ENCODE peak calls at places on chromosome 10, in five cellular contexts. S is aorta, K is GM03348, V is posterior cingulate gyrus, J is GM12864. Z is an unnamed sample.

GRCh38 chr10:47440207-47440606 is 43.7 kb downstream of the ANXA8 start:
- DNase-seq in K (no peak), J (no peak), S (no peak), V (no peak), Z (no peak)

GRCh38 chr10:126839094-126839761 is 66.0 kb upstream of the DOCK1 start:
- DNase-seq in K (no peak), J (no peak), V (peak; percentile 84), S (no peak), Z (peak; percentile 33)

GRCh38 chr10:22550732-22551131 is 163.6 kb downstream of the PIP4K2A start:
- DNase-seq in K (peak; percentile 36), J (no peak), S (no peak), V (no peak), Z (no peak)

GRCh38 chr10:132240156-132240555 is 53.4 kb downstream of the DPYSL4 start:
- DNase-seq in J (no peak), K (no peak), S (no peak), V (no peak), Z (no peak)

GRCh38 chr10:72335394-72336258 is 19.1 kb downstream of the DNAJB12 start:
- DNase-seq in S (peak; percentile 76), J (peak; percentile 52), K (no peak), V (no peak), Z (no peak)

GRCh38 chr10:110529596-110530011 is 31.9 kb downstream of the DUSP5 start:
- DNase-seq in V (no peak), K (no peak), J (peak; percentile 30), S (no peak), Z (no peak)

GRCh38 chr10:115093286-115093775 is at the start of gene ATRNL1:
- DNase-seq in S (peak; percentile 53), J (no peak), V (peak; percentile 39), K (peak; percentile 63), Z (peak; percentile 8)

GRCh38 chr10:12705943-12706342 is 295.6 kb downstream of the CCDC3 start:
- DNase-seq in V (no peak), K (no peak), S (no peak), J (no peak), Z (no peak)

GRCh38 chr10:12631787-12632562 is 282.6 kb downstream of the CAMK1D start:
- DNase-seq in S (no peak), V (no peak), K (no peak), J (no peak), Z (no peak)

GRCh38 chr10:93816123-93816747 is 58.5 kb downstream of the LGI1 start:
- DNase-seq in S (peak; percentile 72), K (peak; percentile 87), J (no peak), V (peak; percentile 66), Z (peak; percentile 74)

GRCh38 chr10:191703-192518 is 56.7 kb downstream of the ZMYND11 start:
- DNase-seq in K (peak; percentile 61), J (no peak), V (no peak), S (no peak), Z (no peak)

GRCh38 chr10:95815701-95816100 is 59.7 kb downstream of the ENTPD1 start:
- DNase-seq in V (no peak), K (no peak), J (no peak), S (no peak), Z (no peak)

GRCh38 chr10:60594476-60595051 is 183.7 kb upstream of the CDK1 start:
- DNase-seq in V (no peak), J (no peak), S (no peak), K (no peak), Z (no peak)

GRCh38 chr10:129940617-129941198 is 23.4 kb downstream of the EBF3 start:
- DNase-seq in V (no peak), K (no peak), S (no peak), J (no peak), Z (no peak)

GRCh38 chr10:11153245-11153644 is 135.6 kb downstream of the CELF2 start:
- DNase-seq in J (no peak), K (no peak), S (no peak), V (no peak), Z (no peak)

GRCh38 chr10:127925471-127926207 is 18.7 kb downstream of the PTPRE start:
- DNase-seq in V (no peak), S (no peak), K (no peak), J (no peak), Z (no peak)

GRCh38 chr10:15182541-15183207 is 14.2 kb upstream of the NMT2 start:
- DNase-seq in J (no peak), V (no peak), S (no peak), K (peak; percentile 57), Z (no peak)

GRCh38 chr10:14774214-14774580 is 500 bp downstream of the FAM107B start:
- DNase-seq in S (no peak), J (no peak), K (no peak), V (no peak), Z (no peak)

GRCh38 chr10:70649526-70649925 is 22.8 kb upstream of the ADAMTS14 start:
- DNase-seq in S (no peak), K (peak; percentile 64), V (no peak), J (no peak), Z (no peak)

GRCh38 chr10:88647216-88647615 is 17.0 kb upstream of the LIPF start:
- DNase-seq in S (no peak), V (no peak), K (no peak), J (no peak), Z (no peak)

GRCh38 chr10:129833988-129834387 is 130.1 kb downstream of the EBF3 start:
- DNase-seq in K (no peak), V (no peak), S (no peak), J (no peak), Z (no peak)

GRCh38 chr10:8407561-8408021 is 353.1 kb downstream of the GATA3 start:
- DNase-seq in J (no peak), K (no peak), S (no peak), V (no peak), Z (no peak)

GRCh38 chr10:48636901-48637300 is 32.0 kb upstream of the ARHGAP22 start:
- DNase-seq in K (no peak), J (no peak), V (no peak), S (no peak), Z (no peak)

GRCh38 chr10:84140036-84140379 is 699 bp downstream of the GHITM start:
- DNase-seq in S (no peak), V (no peak), K (peak; percentile 43), J (no peak), Z (peak; percentile 8)

GRCh38 chr10:5616046-5616445 is 50.3 kb downstream of the ASB13 start:
- DNase-seq in S (peak; percentile 47), V (no peak), J (no peak), K (no peak), Z (no peak)

Z was measured in cerebellum.